ENCODE peak calls at places on chromosomes 7 and 10, in ten cellular contexts. One of them, this sample, is unnamed.

GRCh38 chr7:73972614-73973013 is 55.4 kb upstream of the ELN start:
- DNase-seq in NCI-H1092 treated with DMSO at 0.1 percent for 48 hours: no peak
- DNase-seq in ovary: no peak
- DNase-seq in ureter: no peak
- DNase-seq in PC-9: no peak
- DNase-seq in HuH-7: no peak
- DNase-seq in heart left ventricle: no peak
- DNase-seq in mucosa of gallbladder: no peak
- DNase-seq in activated CD4-positive, alpha-beta memory T cell treated with anti-CD3 and anti-CD28 coated beads, Interleukin-2, amount 10 ng/mL, durations not matched to agents 7 days and 5 days: no peak
- DNase-seq in EL: no peak
- DNase-seq in this sample: no peak

GRCh38 chr10:132867801-132868644 is 74.3 kb downstream of the CFAP46 start:
- DNase-seq in ovary: peak; percentile 11
- DNase-seq in ureter: peak; percentile 39
- DNase-seq in heart left ventricle: peak; percentile 59
- DNase-seq in NCI-H1092 treated with DMSO at 0.1 percent for 48 hours: no peak
- DNase-seq in activated CD4-positive, alpha-beta memory T cell treated with anti-CD3 and anti-CD28 coated beads, Interleukin-2, amount 10 ng/mL, durations not matched to agents 7 days and 5 days: no peak
- DNase-seq in HuH-7: no peak
- DNase-seq in EL: no peak
- DNase-seq in PC-9: no peak
- DNase-seq in mucosa of gallbladder: no peak
- DNase-seq in this sample: no peak

GRCh38 chr10:112907893-112908292 is 42.2 kb upstream of the TCF7L2 start:
- DNase-seq in ovary: no peak
- DNase-seq in NCI-H1092 treated with DMSO at 0.1 percent for 48 hours: no peak
- DNase-seq in mucosa of gallbladder: no peak
- DNase-seq in PC-9: no peak
- DNase-seq in EL: peak; percentile 18
- DNase-seq in ureter: no peak
- DNase-seq in heart left ventricle: no peak
- DNase-seq in activated CD4-positive, alpha-beta memory T cell treated with anti-CD3 and anti-CD28 coated beads, Interleukin-2, amount 10 ng/mL, durations not matched to agents 7 days and 5 days: no peak
- DNase-seq in HuH-7: no peak
- DNase-seq in this sample: peak; percentile 39

GRCh38 chr7:78225534-78225933 is 427.0 kb downstream of the PHTF2 start:
- DNase-seq in activated CD4-positive, alpha-beta memory T cell treated with anti-CD3 and anti-CD28 coated beads, Interleukin-2, amount 10 ng/mL, durations not matched to agents 7 days and 5 days: no peak
- DNase-seq in heart left ventricle: no peak
- DNase-seq in ovary: peak; percentile 25
- DNase-seq in PC-9: no peak
- DNase-seq in NCI-H1092 treated with DMSO at 0.1 percent for 48 hours: no peak
- DNase-seq in ureter: no peak
- DNase-seq in mucosa of gallbladder: no peak
- DNase-seq in EL: peak; percentile 26
- DNase-seq in HuH-7: no peak
- DNase-seq in this sample: no peak

GRCh38 chr10:18021725-18022480 is 70.2 kb downstream of the SLC39A12 start:
- DNase-seq in activated CD4-positive, alpha-beta memory T cell treated with anti-CD3 and anti-CD28 coated beads, Interleukin-2, amount 10 ng/mL, durations not matched to agents 7 days and 5 days: no peak
- DNase-seq in HuH-7: no peak
- DNase-seq in mucosa of gallbladder: no peak
- DNase-seq in NCI-H1092 treated with DMSO at 0.1 percent for 48 hours: no peak
- DNase-seq in ureter: no peak
- DNase-seq in PC-9: no peak
- DNase-seq in heart left ventricle: no peak
- DNase-seq in ovary: no peak
- DNase-seq in EL: peak; percentile 43
- DNase-seq in this sample: no peak

GRCh38 chr10:33126742-33127141 is 168.7 kb upstream of the ITGB1 start:
- DNase-seq in EL: no peak
- DNase-seq in NCI-H1092 treated with DMSO at 0.1 percent for 48 hours: no peak
- DNase-seq in mucosa of gallbladder: no peak
- DNase-seq in heart left ventricle: no peak
- DNase-seq in ovary: no peak
- DNase-seq in activated CD4-positive, alpha-beta memory T cell treated with anti-CD3 and anti-CD28 coated beads, Interleukin-2, amount 10 ng/mL, durations not matched to agents 7 days and 5 days: peak; percentile 54
- DNase-seq in HuH-7: no peak
- DNase-seq in ureter: no peak
- DNase-seq in PC-9: no peak
- DNase-seq in this sample: no peak

GRCh38 chr10:25338271-25338670 is 163.5 kb downstream of the GPR158 start:
- DNase-seq in HuH-7: no peak
- DNase-seq in EL: no peak
- DNase-seq in ureter: no peak
- DNase-seq in ovary: no peak
- DNase-seq in PC-9: no peak
- DNase-seq in NCI-H1092 treated with DMSO at 0.1 percent for 48 hours: no peak
- DNase-seq in activated CD4-positive, alpha-beta memory T cell treated with anti-CD3 and anti-CD28 coated beads, Interleukin-2, amount 10 ng/mL, durations not matched to agents 7 days and 5 days: no peak
- DNase-seq in heart left ventricle: no peak
- DNase-seq in mucosa of gallbladder: no peak
- DNase-seq in this sample: no peak

GRCh38 chr10:96496281-96496925 is 17.3 kb downstream of the TLL2 start:
- DNase-seq in ureter: no peak
- DNase-seq in PC-9: no peak
- DNase-seq in HuH-7: peak; percentile 42
- DNase-seq in activated CD4-positive, alpha-beta memory T cell treated with anti-CD3 and anti-CD28 coated beads, Interleukin-2, amount 10 ng/mL, durations not matched to agents 7 days and 5 days: no peak
- DNase-seq in mucosa of gallbladder: no peak
- DNase-seq in ovary: no peak
- DNase-seq in NCI-H1092 treated with DMSO at 0.1 percent for 48 hours: no peak
- DNase-seq in heart left ventricle: no peak
- DNase-seq in EL: no peak
- DNase-seq in this sample: no peak

GRCh38 chr10:74008212-74008731 is 10.4 kb downstream of the VCL start:
- DNase-seq in ureter: no peak
- DNase-seq in activated CD4-positive, alpha-beta memory T cell treated with anti-CD3 and anti-CD28 coated beads, Interleukin-2, amount 10 ng/mL, durations not matched to agents 7 days and 5 days: no peak
- DNase-seq in PC-9: peak; percentile 72
- DNase-seq in NCI-H1092 treated with DMSO at 0.1 percent for 48 hours: no peak
- DNase-seq in EL: peak; percentile 91
- DNase-seq in HuH-7: no peak
- DNase-seq in mucosa of gallbladder: no peak
- DNase-seq in ovary: no peak
- DNase-seq in heart left ventricle: no peak
- DNase-seq in this sample: no peak

GRCh38 chr10:116417821-116418220 is 9.8 kb upstream of the PNLIPRP3 start:
- DNase-seq in NCI-H1092 treated with DMSO at 0.1 percent for 48 hours: no peak
- DNase-seq in HuH-7: no peak
- DNase-seq in heart left ventricle: no peak
- DNase-seq in EL: no peak
- DNase-seq in PC-9: no peak
- DNase-seq in activated CD4-positive, alpha-beta memory T cell treated with anti-CD3 and anti-CD28 coated beads, Interleukin-2, amount 10 ng/mL, durations not matched to agents 7 days and 5 days: no peak
- DNase-seq in ovary: no peak
- DNase-seq in mucosa of gallbladder: no peak
- DNase-seq in ureter: no peak
- DNase-seq in this sample: no peak

GRCh38 chr7:121000091-121000983 is 11.8 kb downstream of the CPED1 start:
- DNase-seq in HuH-7: no peak
- DNase-seq in NCI-H1092 treated with DMSO at 0.1 percent for 48 hours: no peak
- DNase-seq in mucosa of gallbladder: no peak
- DNase-seq in ureter: no peak
- DNase-seq in heart left ventricle: no peak
- DNase-seq in ovary: no peak
- DNase-seq in activated CD4-positive, alpha-beta memory T cell treated with anti-CD3 and anti-CD28 coated beads, Interleukin-2, amount 10 ng/mL, durations not matched to agents 7 days and 5 days: no peak
- DNase-seq in PC-9: no peak
- DNase-seq in EL: peak; percentile 75
- DNase-seq in this sample: no peak

GRCh38 chr10:115761166-115761565 is 511.8 kb downstream of the GFRA1 start:
- DNase-seq in NCI-H1092 treated with DMSO at 0.1 percent for 48 hours: no peak
- DNase-seq in HuH-7: no peak
- DNase-seq in mucosa of gallbladder: no peak
- DNase-seq in ovary: no peak
- DNase-seq in ureter: no peak
- DNase-seq in activated CD4-positive, alpha-beta memory T cell treated with anti-CD3 and anti-CD28 coated beads, Interleukin-2, amount 10 ng/mL, durations not matched to agents 7 days and 5 days: no peak
- DNase-seq in PC-9: no peak
- DNase-seq in EL: no peak
- DNase-seq in heart left ventricle: no peak
- DNase-seq in this sample: no peak

GRCh38 chr7:71343821-71344341 is 211.9 kb downstream of the GALNT17 start:
- DNase-seq in ovary: peak; percentile 55
- DNase-seq in HuH-7: no peak
- DNase-seq in EL: no peak
- DNase-seq in NCI-H1092 treated with DMSO at 0.1 percent for 48 hours: no peak
- DNase-seq in PC-9: no peak
- DNase-seq in mucosa of gallbladder: no peak
- DNase-seq in activated CD4-positive, alpha-beta memory T cell treated with anti-CD3 and anti-CD28 coated beads, Interleukin-2, amount 10 ng/mL, durations not matched to agents 7 days and 5 days: no peak
- DNase-seq in heart left ventricle: no peak
- DNase-seq in ureter: no peak
- DNase-seq in this sample: no peak

GRCh38 chr10:48896756-48897437 is 42.7 kb downstream of the LRRC18 start:
- DNase-seq in mucosa of gallbladder: no peak
- DNase-seq in HuH-7: no peak
- DNase-seq in heart left ventricle: no peak
- DNase-seq in activated CD4-positive, alpha-beta memory T cell treated with anti-CD3 and anti-CD28 coated beads, Interleukin-2, amount 10 ng/mL, durations not matched to agents 7 days and 5 days: no peak
- DNase-seq in EL: peak; percentile 12
- DNase-seq in ovary: no peak
- DNase-seq in NCI-H1092 treated with DMSO at 0.1 percent for 48 hours: no peak
- DNase-seq in ureter: peak; percentile 37
- DNase-seq in PC-9: no peak
- DNase-seq in this sample: no peak

GRCh38 chr7:7768977-7769376 is 50.6 kb upstream of the RPA3 start:
- DNase-seq in NCI-H1092 treated with DMSO at 0.1 percent for 48 hours: no peak
- DNase-seq in ovary: no peak
- DNase-seq in ureter: no peak
- DNase-seq in HuH-7: no peak
- DNase-seq in PC-9: no peak
- DNase-seq in mucosa of gallbladder: no peak
- DNase-seq in activated CD4-positive, alpha-beta memory T cell treated with anti-CD3 and anti-CD28 coated beads, Interleukin-2, amount 10 ng/mL, durations not matched to agents 7 days and 5 days: no peak
- DNase-seq in heart left ventricle: no peak
- DNase-seq in EL: no peak
- DNase-seq in this sample: no peak

GRCh38 chr7:4726568-4726967 is 44.5 kb downstream of the FOXK1 start:
- DNase-seq in EL: no peak
- DNase-seq in heart left ventricle: no peak
- DNase-seq in mucosa of gallbladder: no peak
- DNase-seq in HuH-7: no peak
- DNase-seq in PC-9: no peak
- DNase-seq in activated CD4-positive, alpha-beta memory T cell treated with anti-CD3 and anti-CD28 coated beads, Interleukin-2, amount 10 ng/mL, durations not matched to agents 7 days and 5 days: no peak
- DNase-seq in NCI-H1092 treated with DMSO at 0.1 percent for 48 hours: no peak
- DNase-seq in ovary: no peak
- DNase-seq in ureter: no peak
- DNase-seq in this sample: no peak

GRCh38 chr7:114021135-114021534 is 102.3 kb upstream of the PPP1R3A start:
- DNase-seq in HuH-7: no peak
- DNase-seq in ureter: no peak
- DNase-seq in heart left ventricle: no peak
- DNase-seq in NCI-H1092 treated with DMSO at 0.1 percent for 48 hours: no peak
- DNase-seq in ovary: no peak
- DNase-seq in mucosa of gallbladder: no peak
- DNase-seq in PC-9: no peak
- DNase-seq in activated CD4-positive, alpha-beta memory T cell treated with anti-CD3 and anti-CD28 coated beads, Interleukin-2, amount 10 ng/mL, durations not matched to agents 7 days and 5 days: no peak
- DNase-seq in EL: no peak
- DNase-seq in this sample: no peak

GRCh38 chr10:24858244-24858907 is 94.0 kb downstream of the PRTFDC1 start:
- DNase-seq in ovary: no peak
- DNase-seq in NCI-H1092 treated with DMSO at 0.1 percent for 48 hours: no peak
- DNase-seq in activated CD4-positive, alpha-beta memory T cell treated with anti-CD3 and anti-CD28 coated beads, Interleukin-2, amount 10 ng/mL, durations not matched to agents 7 days and 5 days: no peak
- DNase-seq in HuH-7: no peak
- DNase-seq in PC-9: peak; percentile 73
- DNase-seq in ureter: no peak
- DNase-seq in EL: peak; percentile 63
- DNase-seq in heart left ventricle: no peak
- DNase-seq in mucosa of gallbladder: no peak
- DNase-seq in this sample: no peak

GRCh38 chr7:123905714-123906113 is 19.3 kb upstream of the SPAM1 start:
- DNase-seq in EL: no peak
- DNase-seq in heart left ventricle: no peak
- DNase-seq in ovary: no peak
- DNase-seq in HuH-7: no peak
- DNase-seq in PC-9: no peak
- DNase-seq in mucosa of gallbladder: no peak
- DNase-seq in NCI-H1092 treated with DMSO at 0.1 percent for 48 hours: no peak
- DNase-seq in activated CD4-positive, alpha-beta memory T cell treated with anti-CD3 and anti-CD28 coated beads, Interleukin-2, amount 10 ng/mL, durations not matched to agents 7 days and 5 days: no peak
- DNase-seq in ureter: no peak
- DNase-seq in this sample: no peak

GRCh38 chr10:122460891-122461293 is 461 bp upstream of the HTRA1 start:
- DNase-seq in heart left ventricle: no peak
- DNase-seq in PC-9: no peak
- DNase-seq in ovary: peak; percentile 33
- DNase-seq in activated CD4-positive, alpha-beta memory T cell treated with anti-CD3 and anti-CD28 coated beads, Interleukin-2, amount 10 ng/mL, durations not matched to agents 7 days and 5 days: no peak
- DNase-seq in HuH-7: no peak
- DNase-seq in ureter: no peak
- DNase-seq in EL: no peak
- DNase-seq in NCI-H1092 treated with DMSO at 0.1 percent for 48 hours: no peak
- DNase-seq in mucosa of gallbladder: no peak
- DNase-seq in this sample: no peak

This sample was measured in HCT116.